ENCODE peak calls at places on chromosomes 11 and 22, in ten cellular contexts. One of them, this sample, is unnamed.

GRCh38 chr11:13102865-13103539 is 93.9 kb downstream of the RASSF10 start:
- DNase-seq in C1 segment of cervical spinal cord: no peak
- DNase-seq in LoVo: no peak
- DNase-seq in Peyer's patch: no peak
- DNase-seq in NCI-H1092 treated with DMSO at 0.1 percent for 48 hours: no peak
- DNase-seq in effector CD4-positive, alpha-beta T cell: no peak
- DNase-seq in NCI-H460: no peak
- DNase-seq in small intestine: no peak
- DNase-seq in globus pallidus: no peak
- DNase-seq in right cardiac atrium: no peak
- DNase-seq in this sample: no peak

GRCh38 chr11:132134322-132134721 is 763.9 kb downstream of the NTM start:
- DNase-seq in C1 segment of cervical spinal cord: no peak
- DNase-seq in LoVo: no peak
- DNase-seq in Peyer's patch: no peak
- DNase-seq in NCI-H1092 treated with DMSO at 0.1 percent for 48 hours: no peak
- DNase-seq in effector CD4-positive, alpha-beta T cell: no peak
- DNase-seq in NCI-H460: no peak
- DNase-seq in small intestine: no peak
- DNase-seq in globus pallidus: no peak
- DNase-seq in right cardiac atrium: no peak
- DNase-seq in this sample: no peak

GRCh38 chr22:24827305-24827704 is 21.3 kb downstream of the SGSM1 start:
- DNase-seq in C1 segment of cervical spinal cord: no peak
- DNase-seq in LoVo: peak
- DNase-seq in Peyer's patch: peak
- DNase-seq in NCI-H1092 treated with DMSO at 0.1 percent for 48 hours: peak
- DNase-seq in effector CD4-positive, alpha-beta T cell: no peak
- DNase-seq in NCI-H460: no peak
- DNase-seq in small intestine: peak
- DNase-seq in globus pallidus: no peak
- DNase-seq in right cardiac atrium: no peak
- DNase-seq in this sample: no peak

GRCh38 chr11:21421930-21422329 is 752.5 kb downstream of the NELL1 start:
- DNase-seq in C1 segment of cervical spinal cord: no peak
- DNase-seq in LoVo: no peak
- DNase-seq in Peyer's patch: no peak
- DNase-seq in NCI-H1092 treated with DMSO at 0.1 percent for 48 hours: no peak
- DNase-seq in effector CD4-positive, alpha-beta T cell: no peak
- DNase-seq in NCI-H460: no peak
- DNase-seq in small intestine: no peak
- DNase-seq in globus pallidus: no peak
- DNase-seq in right cardiac atrium: no peak
- DNase-seq in this sample: no peak

GRCh38 chr11:96241351-96241841 is 101.6 kb downstream of the MAML2 start:
- DNase-seq in C1 segment of cervical spinal cord: no peak
- DNase-seq in LoVo: no peak
- DNase-seq in Peyer's patch: peak
- DNase-seq in NCI-H1092 treated with DMSO at 0.1 percent for 48 hours: no peak
- DNase-seq in effector CD4-positive, alpha-beta T cell: no peak
- DNase-seq in NCI-H460: no peak
- DNase-seq in small intestine: peak
- DNase-seq in globus pallidus: no peak
- DNase-seq in right cardiac atrium: no peak
- DNase-seq in this sample: no peak

GRCh38 chr11:106770489-106771100 is 247.7 kb downstream of the GUCY1A2 start:
- DNase-seq in C1 segment of cervical spinal cord: no peak
- DNase-seq in LoVo: no peak
- DNase-seq in Peyer's patch: no peak
- DNase-seq in NCI-H1092 treated with DMSO at 0.1 percent for 48 hours: no peak
- DNase-seq in effector CD4-positive, alpha-beta T cell: no peak
- DNase-seq in NCI-H460: no peak
- DNase-seq in small intestine: no peak
- DNase-seq in globus pallidus: no peak
- DNase-seq in right cardiac atrium: no peak
- DNase-seq in this sample: no peak

GRCh38 chr11:117670924-117671323 is 126.1 kb downstream of the DSCAML1 start:
- DNase-seq in C1 segment of cervical spinal cord: no peak
- DNase-seq in LoVo: no peak
- DNase-seq in Peyer's patch: no peak
- DNase-seq in NCI-H1092 treated with DMSO at 0.1 percent for 48 hours: no peak
- DNase-seq in effector CD4-positive, alpha-beta T cell: no peak
- DNase-seq in NCI-H460: no peak
- DNase-seq in small intestine: no peak
- DNase-seq in globus pallidus: no peak
- DNase-seq in right cardiac atrium: no peak
- DNase-seq in this sample: no peak

GRCh38 chr11:120500414-120500936 is 11.1 kb upstream of the GRIK4 start:
- DNase-seq in C1 segment of cervical spinal cord: no peak
- DNase-seq in LoVo: no peak
- DNase-seq in Peyer's patch: no peak
- DNase-seq in NCI-H1092 treated with DMSO at 0.1 percent for 48 hours: no peak
- DNase-seq in effector CD4-positive, alpha-beta T cell: no peak
- DNase-seq in NCI-H460: no peak
- DNase-seq in small intestine: no peak
- DNase-seq in globus pallidus: no peak
- DNase-seq in right cardiac atrium: no peak
- DNase-seq in this sample: no peak

GRCh38 chr22:19038728-19039447 is 83.3 kb downstream of the DGCR2 start:
- DNase-seq in C1 segment of cervical spinal cord: no peak
- DNase-seq in LoVo: no peak
- DNase-seq in Peyer's patch: peak
- DNase-seq in NCI-H1092 treated with DMSO at 0.1 percent for 48 hours: no peak
- DNase-seq in effector CD4-positive, alpha-beta T cell: no peak
- DNase-seq in NCI-H460: no peak
- DNase-seq in small intestine: no peak
- DNase-seq in globus pallidus: no peak
- DNase-seq in right cardiac atrium: no peak
- DNase-seq in this sample: no peak

GRCh38 chr22:42384506-42384905 is 47.7 kb downstream of the NFAM1 start:
- DNase-seq in C1 segment of cervical spinal cord: no peak
- DNase-seq in LoVo: no peak
- DNase-seq in Peyer's patch: no peak
- DNase-seq in NCI-H1092 treated with DMSO at 0.1 percent for 48 hours: no peak
- DNase-seq in effector CD4-positive, alpha-beta T cell: no peak
- DNase-seq in NCI-H460: no peak
- DNase-seq in small intestine: no peak
- DNase-seq in globus pallidus: no peak
- DNase-seq in right cardiac atrium: no peak
- DNase-seq in this sample: no peak

GRCh38 chr22:19891350-19892248 is 36.9 kb upstream of the GNB1L start:
- DNase-seq in C1 segment of cervical spinal cord: no peak
- DNase-seq in LoVo: no peak
- DNase-seq in Peyer's patch: peak
- DNase-seq in NCI-H1092 treated with DMSO at 0.1 percent for 48 hours: peak
- DNase-seq in effector CD4-positive, alpha-beta T cell: peak
- DNase-seq in NCI-H460: no peak
- DNase-seq in small intestine: peak
- DNase-seq in globus pallidus: no peak
- DNase-seq in right cardiac atrium: peak
- DNase-seq in this sample: no peak

GRCh38 chr22:49666146-49666809 is 161.4 kb downstream of the BRD1 start:
- DNase-seq in C1 segment of cervical spinal cord: no peak
- DNase-seq in LoVo: no peak
- DNase-seq in Peyer's patch: peak
- DNase-seq in NCI-H1092 treated with DMSO at 0.1 percent for 48 hours: no peak
- DNase-seq in effector CD4-positive, alpha-beta T cell: no peak
- DNase-seq in NCI-H460: no peak
- DNase-seq in small intestine: no peak
- DNase-seq in globus pallidus: no peak
- DNase-seq in right cardiac atrium: no peak
- DNase-seq in this sample: no peak

GRCh38 chr11:2912038-2912410 is 17.2 kb downstream of the PHLDA2 start:
- DNase-seq in C1 segment of cervical spinal cord: no peak
- DNase-seq in LoVo: no peak
- DNase-seq in Peyer's patch: no peak
- DNase-seq in NCI-H1092 treated with DMSO at 0.1 percent for 48 hours: no peak
- DNase-seq in effector CD4-positive, alpha-beta T cell: no peak
- DNase-seq in NCI-H460: no peak
- DNase-seq in small intestine: no peak
- DNase-seq in globus pallidus: no peak
- DNase-seq in right cardiac atrium: no peak
- DNase-seq in this sample: no peak

GRCh38 chr11:66363805-66364535 is 7.6 kb downstream of the SLC29A2 start:
- DNase-seq in C1 segment of cervical spinal cord: no peak
- DNase-seq in LoVo: no peak
- DNase-seq in Peyer's patch: peak
- DNase-seq in NCI-H1092 treated with DMSO at 0.1 percent for 48 hours: no peak
- DNase-seq in effector CD4-positive, alpha-beta T cell: peak
- DNase-seq in NCI-H460: no peak
- DNase-seq in small intestine: peak
- DNase-seq in globus pallidus: no peak
- DNase-seq in right cardiac atrium: peak
- DNase-seq in this sample: peak

GRCh38 chr11:130772266-130773227 is 143.7 kb downstream of the SNX19 start:
- DNase-seq in C1 segment of cervical spinal cord: no peak
- DNase-seq in LoVo: peak
- DNase-seq in Peyer's patch: peak
- DNase-seq in NCI-H1092 treated with DMSO at 0.1 percent for 48 hours: no peak
- DNase-seq in effector CD4-positive, alpha-beta T cell: no peak
- DNase-seq in NCI-H460: no peak
- DNase-seq in small intestine: peak
- DNase-seq in globus pallidus: no peak
- DNase-seq in right cardiac atrium: no peak
- DNase-seq in this sample: no peak

GRCh38 chr11:108586600-108586999 is 7.0 kb downstream of the EXPH5 start:
- DNase-seq in C1 segment of cervical spinal cord: no peak
- DNase-seq in LoVo: peak
- DNase-seq in Peyer's patch: no peak
- DNase-seq in NCI-H1092 treated with DMSO at 0.1 percent for 48 hours: no peak
- DNase-seq in effector CD4-positive, alpha-beta T cell: no peak
- DNase-seq in NCI-H460: no peak
- DNase-seq in small intestine: peak
- DNase-seq in globus pallidus: no peak
- DNase-seq in right cardiac atrium: no peak
- DNase-seq in this sample: no peak

GRCh38 chr11:62954478-62954877 is 30.3 kb downstream of the SLC22A6 start:
- DNase-seq in C1 segment of cervical spinal cord: no peak
- DNase-seq in LoVo: no peak
- DNase-seq in Peyer's patch: no peak
- DNase-seq in NCI-H1092 treated with DMSO at 0.1 percent for 48 hours: no peak
- DNase-seq in effector CD4-positive, alpha-beta T cell: no peak
- DNase-seq in NCI-H460: no peak
- DNase-seq in small intestine: no peak
- DNase-seq in globus pallidus: no peak
- DNase-seq in right cardiac atrium: no peak
- DNase-seq in this sample: no peak

GRCh38 chr22:32534252-32535215 is 59.9 kb downstream of the FBXO7 start:
- DNase-seq in C1 segment of cervical spinal cord: no peak
- DNase-seq in LoVo: peak
- DNase-seq in Peyer's patch: peak
- DNase-seq in NCI-H1092 treated with DMSO at 0.1 percent for 48 hours: no peak
- DNase-seq in effector CD4-positive, alpha-beta T cell: no peak
- DNase-seq in NCI-H460: no peak
- DNase-seq in small intestine: peak
- DNase-seq in globus pallidus: no peak
- DNase-seq in right cardiac atrium: peak
- DNase-seq in this sample: no peak

GRCh38 chr11:64742940-64743590 is 877 bp downstream of the RASGRP2 start:
- DNase-seq in C1 segment of cervical spinal cord: peak
- DNase-seq in LoVo: peak
- DNase-seq in Peyer's patch: peak
- DNase-seq in NCI-H1092 treated with DMSO at 0.1 percent for 48 hours: no peak
- DNase-seq in effector CD4-positive, alpha-beta T cell: peak
- DNase-seq in NCI-H460: peak
- DNase-seq in small intestine: peak
- DNase-seq in globus pallidus: peak
- DNase-seq in right cardiac atrium: peak
- DNase-seq in this sample: peak

GRCh38 chr11:31964181-31964580 is 126.7 kb upstream of the RCN1 start:
- DNase-seq in C1 segment of cervical spinal cord: no peak
- DNase-seq in LoVo: no peak
- DNase-seq in Peyer's patch: no peak
- DNase-seq in NCI-H1092 treated with DMSO at 0.1 percent for 48 hours: no peak
- DNase-seq in effector CD4-positive, alpha-beta T cell: no peak
- DNase-seq in NCI-H460: no peak
- DNase-seq in small intestine: no peak
- DNase-seq in globus pallidus: no peak
- DNase-seq in right cardiac atrium: no peak
- DNase-seq in this sample: no peak

GRCh38 chr22:37457093-37457893 is 28.9 kb downstream of the MFNG start:
- DNase-seq in C1 segment of cervical spinal cord: peak
- DNase-seq in LoVo: peak
- DNase-seq in Peyer's patch: peak
- DNase-seq in NCI-H1092 treated with DMSO at 0.1 percent for 48 hours: peak
- DNase-seq in effector CD4-positive, alpha-beta T cell: peak
- DNase-seq in NCI-H460: peak
- DNase-seq in small intestine: peak
- DNase-seq in globus pallidus: peak
- DNase-seq in right cardiac atrium: peak
- DNase-seq in this sample: peak

GRCh38 chr11:94998285-94998684 is 24.8 kb downstream of the KDM4D start:
- DNase-seq in C1 segment of cervical spinal cord: no peak
- DNase-seq in LoVo: no peak
- DNase-seq in Peyer's patch: no peak
- DNase-seq in NCI-H1092 treated with DMSO at 0.1 percent for 48 hours: no peak
- DNase-seq in effector CD4-positive, alpha-beta T cell: no peak
- DNase-seq in NCI-H460: no peak
- DNase-seq in small intestine: no peak
- DNase-seq in globus pallidus: no peak
- DNase-seq in right cardiac atrium: peak
- DNase-seq in this sample: no peak